ENCODE peak calls at places on chromosomes 5 and 9, in five cellular contexts. K is H9, I is H1, J is mesenchymal stem cell, G is trophoblast cell. P is an unnamed sample.

GRCh38 chr9:137313326-137313920 is 11.4 kb upstream of the NRARP start:
- DNase-seq in K (no peak), I (no peak), J (no peak), G (no peak), P (no peak)

GRCh38 chr9:114317665-114318357 is 5.1 kb upstream of the ORM1 start:
- DNase-seq in K (no peak), I (no peak), J (peak; percentile 85), G (no peak), P (no peak)

GRCh38 chr5:156951354-156951753 is 11.7 kb downstream of the TIMD4 start:
- DNase-seq in K (no peak), I (no peak), J (no peak), G (no peak), P (no peak)

GRCh38 chr5:52743970-52744369 is 43.7 kb upstream of the ITGA1 start:
- DNase-seq in K (no peak), I (no peak), J (peak; percentile 91), G (no peak), P (no peak)

GRCh38 chr9:113964740-113965095 is 88.6 kb downstream of the ZNF618 start:
- DNase-seq in K (no peak), I (no peak), J (no peak), G (no peak), P (no peak)

GRCh38 chr5:140041492-140042421 is 1.3 kb downstream of the NRG2 start:
- DNase-seq in K (peak; percentile 55), I (no peak), J (peak; percentile 55), G (peak; percentile 10), P (no peak)

GRCh38 chr9:93183663-93184438 is at the start of gene WNK2:
- DNase-seq in K (peak; percentile 65), I (no peak), J (no peak), G (peak; percentile 40), P (peak; percentile 50)

GRCh38 chr9:94825620-94825958 is 99.1 kb downstream of the AOPEP start:
- DNase-seq in K (no peak), I (no peak), J (no peak), G (no peak), P (no peak)

GRCh38 chr5:159059722-159060121 is 40.0 kb downstream of the EBF1 start:
- DNase-seq in K (no peak), I (no peak), J (no peak), G (no peak), P (no peak)

GRCh38 chr5:82351754-82352145 is 73.6 kb upstream of the RPS23 start:
- DNase-seq in K (no peak), I (no peak), J (peak; percentile 79), G (no peak), P (peak; percentile 58)

GRCh38 chr5:152359169-152359568 is 45.9 kb downstream of the NMUR2 start:
- DNase-seq in K (no peak), I (no peak), J (no peak), G (no peak), P (no peak)

GRCh38 chr5:2591777-2592453 is 159.6 kb downstream of the IRX2 start:
- DNase-seq in K (peak; percentile 59), I (no peak), J (no peak), G (no peak), P (no peak)

GRCh38 chr5:159864885-159865622 is 51.2 kb upstream of the ADRA1B start:
- DNase-seq in K (no peak), I (no peak), J (no peak), G (no peak), P (no peak)

GRCh38 chr9:130537346-130538050 is 41.9 kb upstream of the FUBP3 start:
- DNase-seq in K (no peak), I (no peak), J (no peak), G (no peak), P (no peak)

GRCh38 chr5:112548246-112548982 is 129.3 kb upstream of the EPB41L4A start:
- DNase-seq in K (no peak), I (no peak), J (peak; percentile 93), G (peak; percentile 5), P (no peak)

GRCh38 chr5:10467281-10468198 is 25.9 kb downstream of the ROPN1L start:
- DNase-seq in K (peak; percentile 38), I (no peak), J (peak; percentile 77), G (no peak), P (no peak)

GRCh38 chr5:157994906-157995519 is 136.1 kb upstream of the CLINT1 start:
- DNase-seq in K (peak; percentile 90), I (peak; percentile 73), J (peak; percentile 66), G (peak; percentile 63), P (peak; percentile 70)

GRCh38 chr9:19149230-19149629 is 21.9 kb upstream of the PLIN2 start:
- DNase-seq in K (no peak), I (no peak), J (no peak), G (peak; percentile 73), P (no peak)

GRCh38 chr9:126829035-126829434 is 24.2 kb downstream of the ZBTB43 start:
- DNase-seq in K (no peak), I (no peak), J (no peak), G (no peak), P (no peak)

GRCh38 chr5:152824316-152824715 is 419.2 kb upstream of the NMUR2 start:
- DNase-seq in K (no peak), I (no peak), J (no peak), G (no peak), P (no peak)

GRCh38 chr5:166883016-166883415 is 1408.4 kb upstream of the WWC1 start:
- DNase-seq in K (no peak), I (peak; percentile 5), J (peak; percentile 6), G (no peak), P (no peak)

GRCh38 chr9:130453487-130453886 is 8.7 kb downstream of the ASS1 start:
- DNase-seq in K (no peak), I (no peak), J (peak; percentile 41), G (no peak), P (no peak)

GRCh38 chr5:65868509-65868908 is 57.9 kb upstream of the ERBIN start:
- DNase-seq in K (no peak), I (no peak), J (no peak), G (no peak), P (no peak)
- H4K91ac ChIP-seq in K (no peak overlapping the region), I (no peak overlapping the region), J (no peak overlapping the region), G (peak overlapping the region; percentile 43), P (no peak overlapping the region)

GRCh38 chr5:180115326-180116076 is 43.9 kb upstream of the RNF130 start:
- DNase-seq in K (no peak), I (no peak), J (no peak), G (no peak), P (no peak)
- H2BK12ac ChIP-seq in K (no peak overlapping the region), I (no peak overlapping the region), J (no peak overlapping the region), G (no peak overlapping the region), P (peak overlapping the region; percentile 95)

DNA sequence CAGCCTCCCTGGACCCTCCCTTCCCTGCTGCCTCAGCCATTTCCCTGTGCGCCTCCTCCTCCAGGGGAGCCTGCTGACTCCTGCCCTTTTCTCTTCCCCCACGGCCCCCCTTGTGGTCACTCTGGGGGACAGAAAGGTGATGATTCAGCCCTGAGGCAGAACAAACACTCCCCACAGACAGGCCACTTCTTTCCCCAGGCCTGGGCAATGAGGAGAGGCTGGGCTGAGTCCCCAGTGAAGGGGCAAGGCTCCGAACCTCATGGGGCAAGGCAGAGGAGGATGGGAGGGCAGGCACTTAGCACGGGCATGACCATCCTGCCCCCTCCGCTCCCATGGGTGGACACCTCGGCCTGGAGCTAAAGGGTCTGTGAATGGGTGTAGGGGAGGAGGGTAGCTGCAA is 21.0 kb downstream of the CSF1R start:
- DNase-seq in K (no peak), I (no peak), J (peak; percentile 68), G (no peak), P (no peak)
- H4K91ac ChIP-seq in K (no peak overlapping the region), I (no peak overlapping the region), J (peak overlapping the region; percentile 53), G (no peak overlapping the region), P (no peak overlapping the region)

DNA sequence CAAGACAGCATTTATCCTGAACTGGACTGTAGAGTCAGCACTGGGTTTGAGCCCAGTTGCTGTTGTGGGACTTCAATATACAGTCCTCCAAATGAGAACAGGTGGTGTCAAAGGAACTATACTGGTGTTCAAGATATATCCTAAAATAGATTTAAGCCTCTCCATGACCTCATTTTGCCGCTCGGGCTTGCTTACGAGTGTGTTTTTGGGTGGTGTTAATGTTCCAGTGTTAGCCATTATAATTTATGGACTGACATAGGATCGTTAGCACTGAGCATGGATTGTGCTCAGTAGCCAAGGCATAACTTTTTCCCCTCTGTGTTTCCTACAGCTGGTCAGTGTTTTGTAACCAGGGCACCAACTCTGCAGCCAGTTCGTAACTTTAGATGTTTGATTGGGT is 306.6 kb downstream of the SPATA31D1 start:
- DNase-seq in K (no peak), I (no peak), J (no peak), G (no peak), P (no peak)
- H2BK12ac ChIP-seq in K (no peak overlapping the region), I (no peak overlapping the region), J (no peak overlapping the region), G (no peak overlapping the region), P (no peak overlapping the region)

GRCh38 chr5:172943906-172944305 is 15.3 kb upstream of the RPL26L1 start:
- DNase-seq in K (no peak), I (no peak), J (no peak), G (no peak), P (no peak)
- H4K91ac ChIP-seq in K (no peak overlapping the region), I (no peak overlapping the region), J (peak overlapping the region; percentile 30), G (peak overlapping the region; percentile 78), P (no peak overlapping the region)